ENCODE peak calls at places on chromosomes 11 and 22, in seven cellular contexts. One of them, this sample, is unnamed.

GRCh38 chr11:32447252-32447651 is 11.9 kb upstream of the WT1 start:
- DNase-seq in IMR-90: no peak
- DNase-seq in mucosa of descending colon: no peak
- DNase-seq in substantia nigra: no peak
- DNase-seq in iPS-NIHi11: no peak
- DNase-seq in trophoblast cell: no peak
- DNase-seq in mesenchymal stem cell: no peak
- DNase-seq in this sample: no peak

GRCh38 chr11:88175004-88175706 is at the start of gene RAB38:
- DNase-seq in trophoblast cell: peak; percentile 32
- DNase-seq in mesenchymal stem cell: peak; percentile 65
- DNase-seq in iPS-NIHi11: peak; percentile 80
- DNase-seq in IMR-90: peak; percentile 21
- DNase-seq in mucosa of descending colon: peak; percentile 68
- DNase-seq in substantia nigra: no peak
- DNase-seq in this sample: no peak

GRCh38 chr22:28891156-28891733 is 7.9 kb downstream of the ZNRF3 start:
- DNase-seq in IMR-90: no peak
- DNase-seq in iPS-NIHi11: no peak
- DNase-seq in mesenchymal stem cell: no peak
- DNase-seq in substantia nigra: no peak
- DNase-seq in mucosa of descending colon: no peak
- DNase-seq in trophoblast cell: no peak
- DNase-seq in this sample: no peak

GRCh38 chr11:47786373-47786772 is 19.2 kb upstream of the FNBP4 start:
- DNase-seq in substantia nigra: no peak
- DNase-seq in mucosa of descending colon: no peak
- DNase-seq in IMR-90: peak; percentile 50
- DNase-seq in iPS-NIHi11: no peak
- DNase-seq in mesenchymal stem cell: peak; percentile 13
- DNase-seq in trophoblast cell: no peak
- DNase-seq in this sample: no peak

GRCh38 chr11:66600219-66600923 is 7.4 kb downstream of the CCS start:
- DNase-seq in mucosa of descending colon: no peak
- DNase-seq in IMR-90: peak; percentile 36
- DNase-seq in mesenchymal stem cell: no peak
- DNase-seq in substantia nigra: no peak
- DNase-seq in iPS-NIHi11: no peak
- DNase-seq in trophoblast cell: no peak
- DNase-seq in this sample: no peak

GRCh38 chr11:561148-562003 is 606 bp downstream of the RASSF7 start:
- DNase-seq in IMR-90: no peak
- DNase-seq in substantia nigra: no peak
- DNase-seq in trophoblast cell: no peak
- DNase-seq in mesenchymal stem cell: no peak
- DNase-seq in iPS-NIHi11: peak; percentile 60
- DNase-seq in mucosa of descending colon: peak; percentile 93
- DNase-seq in this sample: no peak

GRCh38 chr11:528815-529728 is 6.3 kb downstream of the HRAS start:
- DNase-seq in iPS-NIHi11: no peak
- DNase-seq in IMR-90: no peak
- DNase-seq in substantia nigra: no peak
- DNase-seq in mesenchymal stem cell: no peak
- DNase-seq in trophoblast cell: no peak
- DNase-seq in mucosa of descending colon: no peak
- DNase-seq in this sample: no peak

GRCh38 chr11:72425053-72425980 is 9.0 kb downstream of the CLPB start:
- DNase-seq in mucosa of descending colon: no peak
- DNase-seq in IMR-90: no peak
- DNase-seq in iPS-NIHi11: no peak
- DNase-seq in substantia nigra: no peak
- DNase-seq in mesenchymal stem cell: no peak
- DNase-seq in trophoblast cell: no peak
- DNase-seq in this sample: no peak

GRCh38 chr11:69854719-69855118 is 35.5 kb upstream of the FGF3 start:
- DNase-seq in mucosa of descending colon: no peak
- DNase-seq in IMR-90: peak; percentile 50
- DNase-seq in iPS-NIHi11: no peak
- DNase-seq in mesenchymal stem cell: peak; percentile 35
- DNase-seq in trophoblast cell: peak; percentile 32
- DNase-seq in substantia nigra: no peak
- DNase-seq in this sample: peak; percentile 62

GRCh38 chr22:40485813-40486610 is 115.6 kb downstream of the SGSM3 start:
- DNase-seq in iPS-NIHi11: no peak
- DNase-seq in mucosa of descending colon: no peak
- DNase-seq in substantia nigra: no peak
- DNase-seq in mesenchymal stem cell: no peak
- DNase-seq in IMR-90: peak; percentile 60
- DNase-seq in trophoblast cell: no peak
- DNase-seq in this sample: no peak

GRCh38 chr22:37665487-37665886 is 7.0 kb downstream of the PDXP start:
- DNase-seq in mucosa of descending colon: peak; percentile 54
- DNase-seq in mesenchymal stem cell: no peak
- DNase-seq in substantia nigra: no peak
- DNase-seq in trophoblast cell: no peak
- DNase-seq in IMR-90: no peak
- DNase-seq in iPS-NIHi11: no peak
- DNase-seq in this sample: no peak

GRCh38 chr11:133081730-133082452 is 450.4 kb downstream of the OPCML start:
- DNase-seq in iPS-NIHi11: peak; percentile 10
- DNase-seq in IMR-90: no peak
- DNase-seq in trophoblast cell: no peak
- DNase-seq in mesenchymal stem cell: no peak
- DNase-seq in substantia nigra: no peak
- DNase-seq in mucosa of descending colon: no peak
- DNase-seq in this sample: no peak

GRCh38 chr11:61489833-61490585 is 18.5 kb upstream of the LRRC10B start:
- DNase-seq in substantia nigra: no peak
- DNase-seq in mucosa of descending colon: no peak
- DNase-seq in iPS-NIHi11: peak; percentile 82
- DNase-seq in trophoblast cell: no peak
- DNase-seq in mesenchymal stem cell: peak; percentile 24
- DNase-seq in IMR-90: peak; percentile 10
- DNase-seq in this sample: peak; percentile 67

GRCh38 chr11:94171693-94172440 is 43.2 kb downstream of the PANX1 start:
- DNase-seq in mesenchymal stem cell: peak; percentile 47
- DNase-seq in IMR-90: peak; percentile 50
- DNase-seq in iPS-NIHi11: peak; percentile 76
- DNase-seq in mucosa of descending colon: no peak
- DNase-seq in substantia nigra: no peak
- DNase-seq in trophoblast cell: peak; percentile 25
- DNase-seq in this sample: peak; percentile 47

GRCh38 chr11:131640320-131640719 is 269.9 kb downstream of the NTM start:
- DNase-seq in mucosa of descending colon: no peak
- DNase-seq in iPS-NIHi11: peak; percentile 29
- DNase-seq in substantia nigra: no peak
- DNase-seq in IMR-90: no peak
- DNase-seq in trophoblast cell: no peak
- DNase-seq in mesenchymal stem cell: no peak
- DNase-seq in this sample: no peak

GRCh38 chr11:78465169-78465942 is 47.7 kb upstream of the GAB2 start:
- DNase-seq in mucosa of descending colon: peak; percentile 56
- DNase-seq in trophoblast cell: no peak
- DNase-seq in iPS-NIHi11: no peak
- DNase-seq in IMR-90: no peak
- DNase-seq in substantia nigra: no peak
- DNase-seq in mesenchymal stem cell: no peak
- DNase-seq in this sample: no peak

GRCh38 chr11:16195659-16196058 is 160.7 kb downstream of the SOX6 start:
- DNase-seq in substantia nigra: no peak
- DNase-seq in mesenchymal stem cell: no peak
- DNase-seq in trophoblast cell: peak; percentile 57
- DNase-seq in iPS-NIHi11: no peak
- DNase-seq in mucosa of descending colon: no peak
- DNase-seq in IMR-90: peak; percentile 65
- DNase-seq in this sample: peak; percentile 36

GRCh38 chr11:95516786-95517185 is 272.8 kb downstream of the FAM76B start:
- DNase-seq in IMR-90: peak; percentile 83
- DNase-seq in mesenchymal stem cell: peak; percentile 83
- DNase-seq in trophoblast cell: no peak
- DNase-seq in mucosa of descending colon: no peak
- DNase-seq in substantia nigra: no peak
- DNase-seq in iPS-NIHi11: no peak
- DNase-seq in this sample: no peak

GRCh38 chr11:6856871-6857270 is 6.0 kb upstream of the OR10A2 start:
- DNase-seq in substantia nigra: no peak
- DNase-seq in mucosa of descending colon: no peak
- DNase-seq in mesenchymal stem cell: no peak
- DNase-seq in trophoblast cell: no peak
- DNase-seq in iPS-NIHi11: no peak
- DNase-seq in IMR-90: peak; percentile 54
- DNase-seq in this sample: no peak

GRCh38 chr22:42865536-42865935 is 8.5 kb upstream of the ARFGAP3 start:
- DNase-seq in iPS-NIHi11: no peak
- DNase-seq in trophoblast cell: peak; percentile 30
- DNase-seq in IMR-90: no peak
- DNase-seq in mesenchymal stem cell: no peak
- DNase-seq in mucosa of descending colon: no peak
- DNase-seq in substantia nigra: no peak
- DNase-seq in this sample: no peak

GRCh38 chr11:30131535-30131934 is 99.3 kb upstream of the FSHB start:
- DNase-seq in mesenchymal stem cell: no peak
- DNase-seq in iPS-NIHi11: no peak
- DNase-seq in substantia nigra: no peak
- DNase-seq in mucosa of descending colon: no peak
- DNase-seq in trophoblast cell: no peak
- DNase-seq in IMR-90: no peak
- DNase-seq in this sample: no peak

GRCh38 chr22:45101828-45102227 is 61.9 kb upstream of the NUP50 start:
- DNase-seq in mucosa of descending colon: no peak
- DNase-seq in IMR-90: peak; percentile 72
- DNase-seq in iPS-NIHi11: peak; percentile 71
- DNase-seq in mesenchymal stem cell: peak; percentile 56
- DNase-seq in substantia nigra: no peak
- DNase-seq in trophoblast cell: peak; percentile 35
- DNase-seq in this sample: peak; percentile 47

GRCh38 chr11:91513734-91514133 is 710.9 kb upstream of the FAT3 start:
- DNase-seq in mesenchymal stem cell: no peak
- DNase-seq in mucosa of descending colon: no peak
- DNase-seq in iPS-NIHi11: no peak
- DNase-seq in substantia nigra: no peak
- DNase-seq in IMR-90: no peak
- DNase-seq in trophoblast cell: no peak
- DNase-seq in this sample: no peak

GRCh38 chr11:65559951-65560537 is 1.9 kb upstream of the LTBP3 start:
- DNase-seq in mesenchymal stem cell: peak; percentile 68
- DNase-seq in substantia nigra: no peak
- DNase-seq in mucosa of descending colon: no peak
- DNase-seq in iPS-NIHi11: no peak
- DNase-seq in trophoblast cell: peak; percentile 95
- DNase-seq in IMR-90: peak; percentile 53
- DNase-seq in this sample: peak; percentile 53

GRCh38 chr11:126246636-126247035 is 22.1 kb downstream of the SRPRA start:
- DNase-seq in mucosa of descending colon: no peak
- DNase-seq in IMR-90: peak; percentile 59
- DNase-seq in iPS-NIHi11: no peak
- DNase-seq in substantia nigra: no peak
- DNase-seq in mesenchymal stem cell: peak; percentile 8
- DNase-seq in trophoblast cell: no peak
- DNase-seq in this sample: peak; percentile 27

GRCh38 chr11:99019676-99020075 is 1.1 kb upstream of the CNTN5 start:
- DNase-seq in mesenchymal stem cell: no peak
- DNase-seq in trophoblast cell: no peak
- DNase-seq in substantia nigra: no peak
- DNase-seq in IMR-90: no peak
- DNase-seq in mucosa of descending colon: no peak
- DNase-seq in iPS-NIHi11: no peak
- DNase-seq in this sample: no peak

GRCh38 chr11:68146010-68146540 is 24.9 kb upstream of the CHKA start:
- DNase-seq in trophoblast cell: no peak
- DNase-seq in iPS-NIHi11: no peak
- DNase-seq in mucosa of descending colon: peak; percentile 98
- DNase-seq in IMR-90: no peak
- DNase-seq in mesenchymal stem cell: no peak
- DNase-seq in substantia nigra: no peak
- DNase-seq in this sample: no peak

GRCh38 chr22:39915295-39915726 is 14.4 kb downstream of the GRAP2 start:
- DNase-seq in mucosa of descending colon: no peak
- DNase-seq in IMR-90: no peak
- DNase-seq in substantia nigra: no peak
- DNase-seq in iPS-NIHi11: no peak
- DNase-seq in trophoblast cell: no peak
- DNase-seq in mesenchymal stem cell: no peak
- DNase-seq in this sample: no peak

GRCh38 chr11:88179141-88179540 is 3.9 kb upstream of the RAB38 start:
- DNase-seq in trophoblast cell: no peak
- DNase-seq in mucosa of descending colon: no peak
- DNase-seq in iPS-NIHi11: no peak
- DNase-seq in substantia nigra: no peak
- DNase-seq in IMR-90: peak; percentile 61
- DNase-seq in mesenchymal stem cell: peak; percentile 48
- DNase-seq in this sample: no peak

GRCh38 chr11:97622795-97623194 is 1233.0 kb downstream of the JRKL start:
- DNase-seq in trophoblast cell: no peak
- DNase-seq in mucosa of descending colon: no peak
- DNase-seq in mesenchymal stem cell: peak; percentile 28
- DNase-seq in substantia nigra: no peak
- DNase-seq in IMR-90: no peak
- DNase-seq in iPS-NIHi11: no peak
- DNase-seq in this sample: no peak

GRCh38 chr11:116278076-116278475 is 494.7 kb downstream of the BUD13 start:
- DNase-seq in trophoblast cell: no peak
- DNase-seq in IMR-90: no peak
- DNase-seq in iPS-NIHi11: no peak
- DNase-seq in mucosa of descending colon: no peak
- DNase-seq in substantia nigra: no peak
- DNase-seq in mesenchymal stem cell: no peak
- DNase-seq in this sample: no peak

GRCh38 chr11:117823941-117824420 is 563 bp downstream of the FXYD2 start:
- DNase-seq in IMR-90: no peak
- DNase-seq in mesenchymal stem cell: peak; percentile 57
- DNase-seq in substantia nigra: no peak
- DNase-seq in trophoblast cell: no peak
- DNase-seq in iPS-NIHi11: no peak
- DNase-seq in mucosa of descending colon: peak; percentile 56
- DNase-seq in this sample: no peak